ENCODE peak calls at places on chromosomes 11 and 22, in four cellular contexts. One of them, this sample, is unnamed. For H3K4me1, the result is how much of the 10 kb centered on the place peaks cover.

GRCh38 chr11:95230054-95231034 is 658 bp downstream of the SESN3 start:
- DNase-seq in sigmoid colon: peak
- DNase-seq in breast epithelium: peak
- DNase-seq in Peyer's patch: peak
- DNase-seq in this sample: no peak

GRCh38 chr11:134682577-134682976 is 270.5 kb upstream of the B3GAT1 start:
- DNase-seq in sigmoid colon: peak
- DNase-seq in breast epithelium: no peak
- DNase-seq in Peyer's patch: no peak
- DNase-seq in this sample: no peak

GRCh38 chr11:45621541-45621940 is 43.9 kb downstream of the CHST1 start:
- DNase-seq in sigmoid colon: no peak
- DNase-seq in breast epithelium: no peak
- DNase-seq in Peyer's patch: no peak
- DNase-seq in this sample: no peak

GRCh38 chr11:123093686-123094085 is 31.8 kb upstream of the HSPA8 start:
- DNase-seq in sigmoid colon: no peak
- DNase-seq in breast epithelium: no peak
- DNase-seq in Peyer's patch: no peak
- DNase-seq in this sample: no peak

GRCh38 chr22:45007247-45007945 is 2.4 kb downstream of the PHF21B start:
- DNase-seq in sigmoid colon: no peak
- DNase-seq in breast epithelium: no peak
- DNase-seq in Peyer's patch: no peak
- DNase-seq in this sample: no peak

GRCh38 chr11:47393163-47394049 is 15.0 kb upstream of the SLC39A13 start:
- DNase-seq in sigmoid colon: peak
- DNase-seq in breast epithelium: no peak
- DNase-seq in Peyer's patch: peak
- DNase-seq in this sample: peak

GRCh38 chr22:35708453-35708852 is 9.2 kb upstream of the APOL5 start:
- DNase-seq in sigmoid colon: no peak
- DNase-seq in breast epithelium: no peak
- DNase-seq in Peyer's patch: no peak
- DNase-seq in this sample: no peak

GRCh38 chr11:88246680-88247079 is 71.4 kb upstream of the RAB38 start:
- DNase-seq in sigmoid colon: no peak
- DNase-seq in breast epithelium: no peak
- DNase-seq in Peyer's patch: no peak
- DNase-seq in this sample: no peak

GRCh38 chr11:1225386-1226225 is 2.7 kb downstream of the MUC5B start:
- DNase-seq in sigmoid colon: peak
- DNase-seq in breast epithelium: no peak
- DNase-seq in Peyer's patch: peak
- DNase-seq in this sample: peak

GRCh38 chr11:28529540-28530410 is 421.6 kb downstream of the METTL15 start:
- DNase-seq in sigmoid colon: no peak
- DNase-seq in breast epithelium: no peak
- DNase-seq in Peyer's patch: no peak
- DNase-seq in this sample: no peak

GRCh38 chr22:27998511-27999410 is 79.7 kb upstream of the PITPNB start:
- DNase-seq in sigmoid colon: peak
- DNase-seq in breast epithelium: no peak
- DNase-seq in Peyer's patch: no peak
- DNase-seq in this sample: peak

GRCh38 chr22:26481694-26482093 is 1.9 kb downstream of the HPS4 start:
- DNase-seq in sigmoid colon: no peak
- DNase-seq in breast epithelium: no peak
- DNase-seq in Peyer's patch: no peak
- DNase-seq in this sample: no peak

GRCh38 chr22:44972363-44973083 is 37.3 kb downstream of the PHF21B start:
- DNase-seq in sigmoid colon: no peak
- DNase-seq in breast epithelium: peak
- DNase-seq in Peyer's patch: no peak
- DNase-seq in this sample: no peak

GRCh38 chr22:42805016-42805997 is 51.8 kb downstream of the ARFGAP3 start:
- DNase-seq in sigmoid colon: peak
- DNase-seq in breast epithelium: peak
- DNase-seq in Peyer's patch: no peak
- DNase-seq in this sample: peak

GRCh38 chr11:62832346-62833234 is at the start of gene TEX54:
- DNase-seq in sigmoid colon: peak
- DNase-seq in breast epithelium: peak
- DNase-seq in Peyer's patch: peak
- DNase-seq in this sample: peak

GRCh38 chr22:49689858-49690257 is 137.8 kb downstream of the BRD1 start:
- DNase-seq in sigmoid colon: no peak
- DNase-seq in breast epithelium: no peak
- DNase-seq in Peyer's patch: no peak
- DNase-seq in this sample: no peak

GRCh38 chr11:105468154-105468553 is 141.7 kb upstream of the GRIA4 start:
- DNase-seq in sigmoid colon: no peak
- DNase-seq in breast epithelium: no peak
- DNase-seq in Peyer's patch: no peak
- DNase-seq in this sample: no peak

GRCh38 chr11:24509114-24509513 is 12.3 kb downstream of the LUZP2 start:
- DNase-seq in sigmoid colon: no peak
- DNase-seq in breast epithelium: no peak
- DNase-seq in Peyer's patch: no peak
- DNase-seq in this sample: no peak

GRCh38 chr22:43277987-43278601 is 65.1 kb downstream of the SCUBE1 start:
- DNase-seq in sigmoid colon: no peak
- DNase-seq in breast epithelium: no peak
- DNase-seq in Peyer's patch: no peak
- DNase-seq in this sample: no peak

GRCh38 chr22:44378380-44378779 is 65.6 kb upstream of the SHISAL1 start:
- DNase-seq in sigmoid colon: peak
- DNase-seq in breast epithelium: no peak
- DNase-seq in Peyer's patch: no peak
- DNase-seq in this sample: no peak

GRCh38 chr22:39897841-39898240 is 3.0 kb upstream of the GRAP2 start:
- DNase-seq in sigmoid colon: no peak
- DNase-seq in breast epithelium: no peak
- DNase-seq in Peyer's patch: no peak
- DNase-seq in this sample: no peak

GRCh38 chr11:116162541-116163230 is 610.1 kb downstream of the BUD13 start:
- DNase-seq in sigmoid colon: no peak
- DNase-seq in breast epithelium: no peak
- DNase-seq in Peyer's patch: no peak
- DNase-seq in this sample: no peak

GRCh38 chr11:72491001-72491400 is 56.7 kb upstream of the CLPB start:
- DNase-seq in sigmoid colon: no peak
- DNase-seq in breast epithelium: no peak
- DNase-seq in Peyer's patch: no peak
- DNase-seq in this sample: no peak

GRCh38 chr11:126317681-126318641 is 14.1 kb downstream of the DCPS start:
- DNase-seq in sigmoid colon: peak
- DNase-seq in breast epithelium: peak
- DNase-seq in Peyer's patch: peak
- DNase-seq in this sample: peak

GRCh38 chr22:23282089-23282501 is 101.8 kb downstream of the BCR start:
- DNase-seq in sigmoid colon: peak
- DNase-seq in breast epithelium: peak
- DNase-seq in Peyer's patch: peak
- DNase-seq in this sample: peak

GRCh38 chr22:21947040-21948014 is 5.3 kb downstream of the PPM1F start:
- DNase-seq in sigmoid colon: no peak
- DNase-seq in breast epithelium: no peak
- DNase-seq in Peyer's patch: no peak
- DNase-seq in this sample: no peak

GRCh38 chr11:122173587-122173986 is 57.6 kb upstream of the BLID start:
- DNase-seq in sigmoid colon: no peak
- DNase-seq in breast epithelium: no peak
- DNase-seq in Peyer's patch: no peak
- DNase-seq in this sample: no peak

GRCh38 chr22:44220727-44221680 is 40.3 kb downstream of the PARVG start:
- DNase-seq in sigmoid colon: peak
- DNase-seq in breast epithelium: no peak
- DNase-seq in Peyer's patch: no peak
- DNase-seq in this sample: no peak

GRCh38 chr11:113994077-113994954 is 19.4 kb downstream of the HTR3A start:
- DNase-seq in sigmoid colon: no peak
- DNase-seq in breast epithelium: no peak
- DNase-seq in Peyer's patch: peak
- DNase-seq in this sample: no peak

GRCh38 chr11:45909594-45910475 is 2.8 kb upstream of the FREY1 start:
- DNase-seq in sigmoid colon: no peak
- DNase-seq in breast epithelium: no peak
- DNase-seq in Peyer's patch: no peak
- DNase-seq in this sample: no peak

GRCh38 chr22:44954113-44954512 is 55.7 kb downstream of the PHF21B start:
- DNase-seq in sigmoid colon: no peak
- DNase-seq in breast epithelium: no peak
- DNase-seq in Peyer's patch: no peak
- DNase-seq in this sample: no peak

GRCh38 chr22:46040471-46041465 is 63.8 kb upstream of the WNT7B start:
- DNase-seq in sigmoid colon: peak
- DNase-seq in breast epithelium: no peak
- DNase-seq in Peyer's patch: peak
- DNase-seq in this sample: peak

GRCh38 chr11:35487532-35488078 is 37.8 kb downstream of the PAMR1 start:
- DNase-seq in sigmoid colon: no peak
- DNase-seq in breast epithelium: no peak
- DNase-seq in Peyer's patch: no peak
- DNase-seq in this sample: no peak

GRCh38 chr11:118607401-118608267 is at the start of gene PHLDB1:
- DNase-seq in sigmoid colon: peak
- DNase-seq in breast epithelium: no peak
- DNase-seq in Peyer's patch: peak
- DNase-seq in this sample: peak

GRCh38 chr11:36195496-36196346 is 93.5 kb downstream of the COMMD9 start:
- DNase-seq in sigmoid colon: no peak
- DNase-seq in breast epithelium: no peak
- DNase-seq in Peyer's patch: no peak
- DNase-seq in this sample: no peak

GRCh38 chr22:40637181-40638150 is 947 bp upstream of the MRTFA start:
- DNase-seq in sigmoid colon: peak
- DNase-seq in breast epithelium: no peak
- DNase-seq in Peyer's patch: peak
- DNase-seq in this sample: peak

DNA sequence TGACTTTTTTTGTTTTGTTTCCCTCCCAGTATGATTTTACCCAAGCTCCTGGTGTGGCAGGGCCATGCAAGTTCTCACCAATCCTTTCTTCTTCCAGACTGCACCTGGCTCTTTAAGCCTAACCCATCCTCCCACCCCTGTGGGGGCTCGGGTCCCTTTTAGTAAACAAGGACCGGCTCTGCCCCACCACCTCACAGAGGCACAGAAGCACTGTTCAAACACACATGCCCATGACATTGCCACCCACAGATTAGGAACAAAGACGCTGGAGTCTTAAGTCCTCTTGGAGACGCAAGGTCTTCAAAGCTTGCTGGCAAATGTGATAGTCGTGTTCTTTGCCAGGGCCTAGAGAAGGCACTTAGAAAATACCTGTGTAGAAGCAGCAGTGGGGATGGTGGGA is 18.9 kb downstream of the UQCR10 start:
- DNase-seq in sigmoid colon: no peak
- DNase-seq in breast epithelium: no peak
- DNase-seq in Peyer's patch: no peak
- DNase-seq in this sample: no peak
- H3K4me1 ChIP-seq in sigmoid colon: under half
- H3K4me1 ChIP-seq in breast epithelium: under half
- H3K4me1 ChIP-seq in Peyer's patch: under half
- H3K4me1 ChIP-seq in this sample: under half

GRCh38 chr11:37282367-37282766 is 684.3 kb upstream of the RAG2 start:
- DNase-seq in sigmoid colon: no peak
- DNase-seq in breast epithelium: no peak
- DNase-seq in Peyer's patch: no peak
- DNase-seq in this sample: no peak

DNA sequence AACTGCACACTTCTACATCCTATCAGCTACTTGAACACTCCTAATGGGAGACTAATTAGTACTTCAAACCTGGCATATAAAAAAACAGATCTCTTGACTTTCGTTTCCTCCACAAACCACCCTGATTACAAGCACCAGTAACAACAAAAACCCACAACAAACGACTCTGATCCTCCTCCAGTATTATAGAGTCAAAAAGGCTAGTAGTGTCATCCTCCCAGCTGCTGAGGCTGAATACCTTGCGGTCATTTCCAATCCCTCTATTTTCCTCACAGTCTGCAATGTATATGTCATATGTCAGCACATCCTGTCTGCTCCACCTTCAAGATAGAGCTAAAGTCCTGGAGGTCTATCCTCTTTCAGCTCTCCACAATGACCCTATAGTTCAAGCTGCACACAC is 688.9 kb upstream of the RAG2 start:
- DNase-seq in sigmoid colon: no peak
- DNase-seq in breast epithelium: no peak
- DNase-seq in Peyer's patch: no peak
- DNase-seq in this sample: no peak
- H3K4me3 ChIP-seq in sigmoid colon: no peak
- H3K4me3 ChIP-seq in breast epithelium: no peak
- H3K4me3 ChIP-seq in Peyer's patch: no peak
- H3K4me3 ChIP-seq in this sample: no peak

GRCh38 chr11:11524436-11525038 is 97.3 kb downstream of the GALNT18 start:
- DNase-seq in sigmoid colon: no peak
- DNase-seq in breast epithelium: no peak
- DNase-seq in Peyer's patch: no peak
- DNase-seq in this sample: no peak
- H3K4me1 ChIP-seq in sigmoid colon: under half
- H3K4me1 ChIP-seq in breast epithelium: under half
- H3K4me1 ChIP-seq in Peyer's patch: under half
- H3K4me1 ChIP-seq in this sample: under half

GRCh38 chr11:119791047-119791446 is 62.0 kb upstream of the NECTIN1 start:
- DNase-seq in sigmoid colon: peak
- DNase-seq in breast epithelium: no peak
- DNase-seq in Peyer's patch: no peak
- DNase-seq in this sample: peak

GRCh38 chr11:119790476-119790875 is 61.5 kb upstream of the NECTIN1 start:
- DNase-seq in sigmoid colon: peak
- DNase-seq in breast epithelium: no peak
- DNase-seq in Peyer's patch: no peak
- DNase-seq in this sample: peak

GRCh38 chr11:119788096-119788883 is 59.3 kb upstream of the NECTIN1 start:
- DNase-seq in sigmoid colon: no peak
- DNase-seq in breast epithelium: no peak
- DNase-seq in Peyer's patch: no peak
- DNase-seq in this sample: peak

GRCh38 chr11:119788911-119789560 is 60.0 kb upstream of the NECTIN1 start:
- DNase-seq in sigmoid colon: no peak
- DNase-seq in breast epithelium: no peak
- DNase-seq in Peyer's patch: no peak
- DNase-seq in this sample: peak

GRCh38 chr11:119789766-119790407 is 60.9 kb upstream of the NECTIN1 start:
- DNase-seq in sigmoid colon: peak
- DNase-seq in breast epithelium: no peak
- DNase-seq in Peyer's patch: no peak
- DNase-seq in this sample: peak
- H3K4me3 ChIP-seq in sigmoid colon: no peak
- H3K4me3 ChIP-seq in breast epithelium: no peak
- H3K4me3 ChIP-seq in Peyer's patch: no peak
- H3K4me3 ChIP-seq in this sample: no peak